ENCODE peak calls at places on chromosome 12, in eight cellular contexts. V is NT2/D1; X is aorta; H is testis; B is CD8-positive, alpha-beta memory T cell; D is heart right ventricle; A is astrocyte of the spinal cord; F is AG10803. C is an unnamed sample.

GRCh38 chr12:93311827-93312226 is 65.9 kb upstream of the NUDT4 start:
- DNase-seq in V (no peak), X (no peak), H (no peak), B (no peak), D (no peak), A (no peak), F (no peak), C (peak; percentile 17)

GRCh38 chr12:63994704-63995103 is 150.2 kb downstream of the SRGAP1 start:
- DNase-seq in V (no peak), X (no peak), H (no peak), B (no peak), D (no peak), A (no peak), F (peak; percentile 78), C (peak; percentile 68)

GRCh38 chr12:64675795-64676194 is 65.5 kb downstream of the RASSF3 start:
- DNase-seq in V (no peak), X (peak; percentile 78), H (no peak), B (no peak), D (no peak), A (peak; percentile 63), F (peak; percentile 53), C (peak; percentile 34)

GRCh38 chr12:54413284-54414190 is 5.5 kb downstream of the ITGA5 start:
- DNase-seq in V (no peak), X (peak; percentile 55), H (no peak), B (peak; percentile 88), D (peak; percentile 57), A (no peak), F (peak; percentile 66), C (no peak)

GRCh38 chr12:119788783-119789182 is 88.3 kb downstream of the CIT start:
- DNase-seq in V (no peak), X (no peak), H (no peak), B (no peak), D (no peak), A (no peak), F (peak; percentile 21), C (peak; percentile 8)

GRCh38 chr12:57027011-57027804 is 10.9 kb upstream of the TAC3 start:
- DNase-seq in V (no peak), X (no peak), H (peak; percentile 28), B (no peak), D (no peak), A (no peak), F (no peak), C (no peak)

GRCh38 chr12:125492354-125493270 is 427.4 kb downstream of the AACS start:
- DNase-seq in V (no peak), X (no peak), H (no peak), B (no peak), D (no peak), A (no peak), F (no peak), C (no peak)

GRCh38 chr12:15978431-15978950 is 67.4 kb downstream of the DERA start:
- DNase-seq in V (no peak), X (no peak), H (no peak), B (no peak), D (no peak), A (peak; percentile 61), F (peak; percentile 57), C (peak; percentile 32)

GRCh38 chr12:31507966-31508365 is 83.0 kb downstream of the DENND5B start:
- DNase-seq in V (no peak), X (no peak), H (no peak), B (no peak), D (no peak), A (no peak), F (no peak), C (peak; percentile 32)

GRCh38 chr12:65306603-65307501 is 28.4 kb downstream of the MSRB3 start:
- DNase-seq in V (peak; percentile 8), X (no peak), H (no peak), B (no peak), D (peak; percentile 54), A (peak; percentile 69), F (peak; percentile 45), C (peak; percentile 80)

GRCh38 chr12:7083125-7083524 is 9.1 kb downstream of the C1R start:
- DNase-seq in V (no peak), X (no peak), H (no peak), B (no peak), D (no peak), A (no peak), F (no peak), C (no peak)

GRCh38 chr12:78584695-78585094 is 279.9 kb upstream of the SYT1 start:
- DNase-seq in V (peak; percentile 64), X (no peak), H (no peak), B (no peak), D (no peak), A (peak; percentile 11), F (peak; percentile 2), C (peak; percentile 30)

GRCh38 chr12:12776261-12776660 is 9.2 kb upstream of the APOLD1 start:
- DNase-seq in V (no peak), X (no peak), H (no peak), B (no peak), D (no peak), A (no peak), F (no peak), C (no peak)

GRCh38 chr12:107903377-107904061 is 129.0 kb downstream of the ASCL4 start:
- DNase-seq in V (peak; percentile 77), X (peak; percentile 78), H (peak; percentile 93), B (no peak), D (peak; percentile 61), A (peak; percentile 5), F (no peak), C (peak; percentile 28)

GRCh38 chr12:47753021-47754001 is 5.4 kb downstream of the RAPGEF3 start:
- DNase-seq in V (peak; percentile 59), X (peak; percentile 94), H (no peak), B (no peak), D (peak; percentile 87), A (no peak), F (no peak), C (no peak)
- H3K4me3 ChIP-seq in V (no peak overlapping the region), X (no peak overlapping the region), H (no peak overlapping the region), B (no peak overlapping the region), D (no peak overlapping the region), A (no peak overlapping the region), F (no peak overlapping the region), C (no peak overlapping the region)

DNA sequence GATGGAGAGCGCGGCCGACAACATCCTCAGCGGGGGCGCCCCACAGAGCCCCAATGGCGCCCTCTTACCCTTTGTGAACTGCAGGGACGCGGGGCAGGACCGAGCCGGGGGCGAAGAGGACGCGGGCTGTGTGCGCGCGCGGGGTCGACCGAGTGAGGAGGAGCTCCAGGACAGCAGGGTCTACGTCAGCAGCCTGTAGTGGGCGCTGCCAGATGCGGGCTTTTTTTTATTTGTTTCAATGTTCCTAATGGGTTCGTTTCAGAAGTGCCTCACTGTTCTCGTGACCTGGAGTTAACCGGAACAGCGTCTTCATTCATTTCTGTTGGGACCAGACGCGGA is 103.8 kb upstream of the FKBP4 start:
- DNase-seq in V (peak; percentile 54), X (no peak), H (peak; percentile 60), B (peak; percentile 68), D (no peak), A (peak; percentile 3), F (no peak), C (no peak)
- H3K4me3 ChIP-seq in V (peak overlapping the region; percentile 77), X (no peak overlapping the region), H (peak overlapping the region; percentile 61), B (peak overlapping the region; percentile 63), D (no peak overlapping the region), A (peak overlapping the region; percentile 13), F (no peak overlapping the region), C (peak overlapping the region; percentile 56)

GRCh38 chr12:123907726-123908476 is 64.7 kb downstream of the CCDC92 start:
- DNase-seq in V (no peak), X (peak; percentile 73), H (no peak), B (no peak), D (no peak), A (no peak), F (peak; percentile 27), C (no peak)
- H3K4me3 ChIP-seq in V (no peak overlapping the region), X (no peak overlapping the region), H (no peak overlapping the region), B (no peak overlapping the region), D (no peak overlapping the region), A (no peak overlapping the region), F (no peak overlapping the region), C (no peak overlapping the region)

GRCh38 chr12:88144546-88145468 is 2.7 kb downstream of the TMTC3 start:
- DNase-seq in V (no peak), X (no peak), H (no peak), B (no peak), D (no peak), A (no peak), F (no peak), C (no peak)

GRCh38 chr12:88144037-88144436 is 1.9 kb downstream of the TMTC3 start:
- DNase-seq in V (no peak), X (no peak), H (no peak), B (no peak), D (no peak), A (no peak), F (no peak), C (no peak)

GRCh38 chr12:88141774-88142609 is at the start of the genes CEP290 and TMTC3:
- DNase-seq in V (peak; percentile 99), X (peak; percentile 97), H (peak; percentile 99), B (peak; percentile 94), D (peak; percentile 88), A (peak; percentile 100), F (peak; percentile 100), C (peak; percentile 99)

GRCh38 chr12:88142610-88142991 is 494 bp downstream of the TMTC3 start:
- DNase-seq in V (no peak), X (peak; percentile 80), H (peak; percentile 52), B (no peak), D (peak; percentile 14), A (no peak), F (no peak), C (no peak)

DNA sequence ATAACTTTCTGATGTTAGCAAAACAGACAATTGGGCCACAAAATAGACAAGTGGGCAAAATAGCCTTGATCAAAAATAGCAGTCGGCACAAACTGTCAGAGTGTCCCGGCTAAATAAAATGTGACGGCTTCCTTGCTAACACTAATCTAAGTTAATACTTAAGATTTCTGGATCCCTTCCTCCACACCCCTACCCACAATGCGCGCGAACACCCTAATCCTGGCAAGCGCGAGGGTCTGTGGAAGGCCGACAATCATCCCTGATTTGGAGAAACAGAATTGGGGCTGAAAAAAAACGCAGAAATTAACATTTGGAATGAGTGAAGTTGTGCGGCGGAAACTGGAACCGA is 489 bp downstream of the CEP290 start:
- DNase-seq in V (no peak), X (peak; percentile 63), H (no peak), B (no peak), D (no peak), A (no peak), F (no peak), C (no peak)
- H3K4me3 ChIP-seq in V (peak overlapping the region; percentile 93), X (peak overlapping the region; percentile 53), H (peak overlapping the region; percentile 83), B (peak overlapping the region; percentile 98), D (peak overlapping the region; percentile 39), A (peak overlapping the region; percentile 91), F (peak overlapping the region; percentile 91), C (peak overlapping the region; percentile 91)

GRCh38 chr12:130917607-130918006 is 36.1 kb upstream of the ADGRD1 start:
- DNase-seq in V (no peak), X (no peak), H (no peak), B (no peak), D (no peak), A (no peak), F (no peak), C (no peak)

GRCh38 chr12:130911933-130912332 is 40.1 kb downstream of the RAN start:
- DNase-seq in V (no peak), X (no peak), H (no peak), B (no peak), D (no peak), A (no peak), F (no peak), C (no peak)

GRCh38 chr12:130919115-130919514 is 34.6 kb upstream of the ADGRD1 start:
- DNase-seq in V (no peak), X (no peak), H (no peak), B (no peak), D (no peak), A (no peak), F (no peak), C (no peak)

GRCh38 chr12:130920119-130920703 is 33.5 kb upstream of the ADGRD1 start:
- DNase-seq in V (no peak), X (no peak), H (no peak), B (no peak), D (no peak), A (no peak), F (peak; percentile 64), C (no peak)

GRCh38 chr12:130916251-130916911 is 37.3 kb upstream of the ADGRD1 start:
- DNase-seq in V (peak; percentile 49), X (peak; percentile 83), H (peak; percentile 70), B (no peak), D (peak; percentile 53), A (peak; percentile 7), F (peak; percentile 61), C (peak; percentile 78)
- H3K4me3 ChIP-seq in V (no peak overlapping the region), X (no peak overlapping the region), H (no peak overlapping the region), B (no peak overlapping the region), D (no peak overlapping the region), A (no peak overlapping the region), F (peak overlapping the region; percentile 24), C (peak overlapping the region; percentile 66)